ENCODE peak calls at places on chromosomes 12 and 14, in nine cellular contexts. Y is uterus; H is tibial artery; F is CD8-positive, alpha-beta T cell; V is heart right ventricle; Z is body of pancreas; C is A549; Q is Panc1; R is heart left ventricle. T is an unnamed sample.

GRCh38 chr14:68919129-68919927 is 59.8 kb downstream of the ACTN1 start:
- DNase-seq in Y (no peak), C (no peak), Q (no peak), V (no peak), F (no peak), Z (peak; percentile 44), R (no peak), H (no peak), T (no peak)

GRCh38 chr12:39441963-39442894 is 691 bp downstream of the KIF21A start:
- DNase-seq in H (peak; percentile 70), V (peak; percentile 42), Z (peak; percentile 46), R (peak; percentile 49), Y (peak; percentile 37), Q (no peak), C (peak; percentile 10), F (peak; percentile 7), T (peak; percentile 65)

GRCh38 chr12:120468846-120469449 is 600 bp downstream of the SRSF9 start:
- DNase-seq in R (peak; percentile 44), Q (no peak), F (peak; percentile 33), V (peak; percentile 49), Y (peak; percentile 20), Z (peak; percentile 8), C (peak; percentile 36), H (peak; percentile 73), T (peak; percentile 64)

GRCh38 chr12:14901228-14901562 is 15.5 kb upstream of the MGP start:
- DNase-seq in H (no peak), Z (peak; percentile 10), Q (no peak), F (no peak), Y (no peak), R (peak; percentile 56), V (no peak), C (no peak), T (no peak)

GRCh38 chr14:82720931-82721330 is 1187.3 kb upstream of the SEL1L start:
- DNase-seq in F (no peak), Q (no peak), C (no peak), R (no peak), Y (no peak), V (no peak), H (no peak), Z (no peak), T (no peak)

GRCh38 chr12:124500232-124501079 is 67.0 kb downstream of the NCOR2 start:
- DNase-seq in V (peak; percentile 40), C (no peak), F (no peak), Z (peak; percentile 67), Q (no peak), R (no peak), Y (no peak), H (no peak), T (no peak)

GRCh38 chr14:99976021-99976420 is 89.2 kb upstream of the EVL start:
- DNase-seq in Y (no peak), C (no peak), H (no peak), R (no peak), Z (no peak), F (no peak), V (no peak), Q (no peak), T (no peak)

GRCh38 chr12:103768467-103769123 is 72.4 kb downstream of the NT5DC3 start:
- DNase-seq in Q (no peak), V (no peak), C (no peak), Z (no peak), Y (no peak), R (no peak), H (no peak), F (no peak), T (no peak)

GRCh38 chr12:127438512-127439244 is 828.3 kb upstream of the TMEM132C start:
- DNase-seq in Y (no peak), R (no peak), C (no peak), F (no peak), Z (no peak), Q (no peak), H (no peak), V (no peak), T (no peak)

GRCh38 chr14:25607095-25607657 is 557.2 kb upstream of the STXBP6 start:
- DNase-seq in H (no peak), C (no peak), R (no peak), F (no peak), Y (no peak), Q (no peak), Z (no peak), V (no peak), T (no peak)

GRCh38 chr14:67265131-67265530 is 23.9 kb downstream of the PALS1 start:
- DNase-seq in Q (no peak), F (no peak), V (no peak), H (no peak), C (no peak), Z (no peak), Y (no peak), R (no peak), T (no peak)

GRCh38 chr12:82783456-82783855 is 96.8 kb downstream of the TMTC2 start:
- DNase-seq in H (no peak), V (no peak), F (no peak), Y (no peak), Q (no peak), C (no peak), Z (no peak), R (no peak), T (no peak)

DNA sequence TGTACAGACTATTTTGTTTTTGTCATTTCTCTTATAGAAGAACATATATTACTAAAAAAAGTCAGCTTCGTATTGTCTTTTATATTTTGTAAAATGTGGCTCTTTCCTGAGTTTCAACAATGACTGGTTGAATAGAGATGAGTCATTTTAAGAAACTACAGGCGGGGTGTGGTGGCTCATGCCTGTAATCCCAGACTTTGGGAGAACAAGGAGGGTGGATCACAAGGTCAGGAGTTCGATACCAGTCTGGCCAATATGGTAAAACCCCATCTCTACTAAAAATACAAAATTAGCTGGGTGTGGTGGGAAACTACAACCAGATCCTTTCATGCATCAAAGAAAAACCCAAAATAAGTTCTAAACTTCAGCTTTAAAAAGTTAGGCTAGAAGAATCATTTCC is 28.8 kb downstream of the HECTD4 start:
- DNase-seq in Y (no peak), H (no peak), Z (no peak), R (no peak), Q (no peak), F (no peak), C (no peak), V (no peak), T (no peak)
- H3K27ac ChIP-seq in Y (no peak overlapping the region), H (no peak overlapping the region), Z (no peak overlapping the region), R (no peak overlapping the region), Q (no peak overlapping the region), F (no peak overlapping the region), C (no peak overlapping the region), V (no peak overlapping the region), T (no peak overlapping the region)

DNA sequence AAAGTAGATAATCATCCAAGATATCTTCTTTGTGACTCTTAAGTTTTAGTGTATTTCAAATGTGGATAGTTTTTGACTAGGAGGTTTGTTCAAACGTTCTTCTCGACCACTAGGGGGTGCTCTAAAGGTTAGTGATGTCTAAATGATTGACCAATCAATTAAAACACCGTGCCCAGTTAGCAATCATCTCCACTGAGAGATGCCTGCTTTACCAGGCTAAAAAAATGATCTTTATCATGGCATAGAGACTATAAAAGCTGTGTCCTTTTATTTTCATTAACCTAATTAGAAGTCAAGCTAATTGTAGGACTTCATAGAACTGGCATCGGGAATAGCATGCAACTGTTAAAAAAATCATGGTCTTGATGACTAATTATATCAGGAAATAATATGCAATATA is 153.9 kb downstream of the PRKCH start:
- DNase-seq in V (no peak), F (no peak), Q (no peak), H (no peak), R (no peak), Y (no peak), C (peak; percentile 53), Z (peak; percentile 45), T (no peak)
- H3K4me1 ChIP-seq in V (peaks cover 26% of the 10 kb centered on the region), F (peaks cover 95% of the 10 kb centered on the region), Q (no peaks in the 10 kb centered on the region), H (no peaks in the 10 kb centered on the region), R (peaks cover 66% of the 10 kb centered on the region), Y (peaks cover 8% of the 10 kb centered on the region), C (peaks cover 88% of the 10 kb centered on the region), Z (peaks cover 44% of the 10 kb centered on the region), T (peaks cover 45% of the 10 kb centered on the region)

DNA sequence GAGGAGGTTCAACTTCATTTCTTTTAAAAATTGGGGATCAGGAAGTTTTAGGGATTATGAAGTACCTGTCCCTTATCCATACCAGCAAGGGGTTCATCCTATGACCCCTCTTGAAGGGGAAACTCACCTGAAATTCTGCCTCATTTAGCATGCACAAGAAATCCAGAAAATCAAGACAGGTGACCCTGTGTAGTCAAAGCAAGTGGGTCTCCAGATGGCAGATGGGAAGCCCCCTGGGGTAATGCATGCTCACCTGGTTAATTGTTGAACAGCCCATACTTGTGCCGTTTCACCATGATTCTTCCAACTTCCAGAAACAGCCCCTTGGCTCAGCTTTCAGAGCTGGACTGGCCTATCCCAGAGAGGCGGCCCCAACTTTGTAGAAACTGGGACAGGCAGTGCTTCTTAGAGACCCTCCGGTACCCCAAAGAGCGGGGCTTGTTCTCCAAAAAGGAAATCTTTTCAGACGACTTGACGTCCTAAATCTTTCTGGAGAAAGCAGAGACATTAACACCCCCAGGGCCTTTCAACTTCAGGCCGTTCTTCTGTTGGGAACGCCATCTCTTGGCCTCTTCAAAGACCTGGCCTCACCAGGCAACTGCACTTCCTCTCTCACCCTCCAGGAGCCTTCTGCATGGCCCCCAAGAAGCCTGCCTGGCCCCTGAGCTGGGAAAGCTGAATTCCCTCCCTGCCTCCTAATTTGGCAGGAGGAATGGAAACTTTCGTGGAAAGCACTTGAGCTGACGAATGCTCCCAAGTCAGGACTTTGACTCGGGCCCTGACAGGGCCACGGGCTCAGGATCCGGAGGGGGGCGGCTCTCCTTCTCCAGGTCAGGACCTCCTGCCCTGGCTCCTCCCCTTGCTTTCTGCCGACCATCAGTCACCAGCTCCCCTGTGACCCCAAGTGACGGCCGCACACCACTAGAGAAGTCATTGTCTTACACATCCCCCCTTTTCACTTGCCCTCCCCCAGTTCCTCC is 66.1 kb upstream of the ESRRB start:
- DNase-seq in F (no peak), C (no peak), Q (no peak), Z (no peak), Y (no peak), H (peak; percentile 68), R (peak; percentile 82), V (peak; percentile 65), T (peak; percentile 36)
- H3K4me3 ChIP-seq in F (no peak overlapping the region), C (no peak overlapping the region), Q (no peak overlapping the region), Z (no peak overlapping the region), Y (no peak overlapping the region), H (peak overlapping the region; percentile 22), R (no peak overlapping the region), V (peak overlapping the region; percentile 51), T (peak overlapping the region; percentile 68)

GRCh38 chr12:118358607-118359540 is 13.8 kb downstream of the TAOK3 start:
- DNase-seq in R (no peak), Q (no peak), V (no peak), H (no peak), F (no peak), Z (no peak), C (no peak), Y (no peak), T (no peak)

GRCh38 chr12:118356809-118357326 is 15.8 kb downstream of the TAOK3 start:
- DNase-seq in F (no peak), Q (no peak), V (no peak), Z (no peak), R (no peak), C (peak; percentile 23), H (no peak), Y (no peak), T (no peak)

GRCh38 chr12:118357327-118358007 is 15.2 kb downstream of the TAOK3 start:
- DNase-seq in Y (no peak), Q (no peak), R (no peak), C (peak; percentile 56), Z (peak; percentile 65), H (no peak), F (peak; percentile 33), V (no peak), T (no peak)

GRCh38 chr12:118359541-118359915 is 13.2 kb downstream of the TAOK3 start:
- DNase-seq in F (no peak), R (no peak), Q (no peak), V (no peak), C (no peak), H (no peak), Y (no peak), Z (no peak), T (no peak)

GRCh38 chr12:118358008-118358359 is 14.7 kb downstream of the TAOK3 start:
- DNase-seq in V (no peak), Q (no peak), C (no peak), Y (no peak), F (no peak), Z (no peak), R (no peak), H (no peak), T (no peak)
- H3K27ac ChIP-seq in V (no peak overlapping the region), Q (peak overlapping the region; percentile 89), C (no peak overlapping the region), Y (no peak overlapping the region), F (no peak overlapping the region), Z (no peak overlapping the region), R (no peak overlapping the region), H (no peak overlapping the region), T (no peak overlapping the region)